ENCODE peak calls at places on chromosome 15, in four cellular contexts. V is HepG2, D is GM12878, Z is H1. M is an unnamed sample.

GRCh38 chr15:63006032-63006878 is 36.3 kb upstream of the TPM1 start:
- DNase-seq in D (no peak), V (no peak), Z (no peak), M (no peak)

GRCh38 chr15:48718646-48719045 is 73.1 kb upstream of the FBN1 start:
- DNase-seq in D (no peak), V (no peak), Z (no peak), M (no peak)

GRCh38 chr15:53197426-53197839 is 407.3 kb upstream of the ONECUT1 start:
- DNase-seq in Z (peak), D (no peak), V (peak), M (peak)

GRCh38 chr15:66955871-66956585 is 109.4 kb upstream of the SMAD3 start:
- DNase-seq in V (no peak), D (no peak), Z (no peak), M (no peak)

GRCh38 chr15:40469776-40470390 is 901 bp upstream of the CHST14 start:
- DNase-seq in D (no peak), V (no peak), Z (no peak), M (no peak)

GRCh38 chr15:68158046-68158628 is 47.0 kb downstream of the CALML4 start:
- DNase-seq in D (no peak), V (peak), Z (no peak), M (no peak)

GRCh38 chr15:43277231-43277823 is 10.6 kb upstream of the TGM5 start:
- DNase-seq in V (no peak), Z (no peak), D (no peak), M (no peak)

GRCh38 chr15:25664761-25665160 is 198.4 kb downstream of the ATP10A start:
- DNase-seq in V (no peak), Z (no peak), D (no peak), M (no peak)

GRCh38 chr15:80242132-80242769 is 9.8 kb downstream of the CTXND1 start:
- DNase-seq in Z (peak), V (peak), D (no peak), M (peak)
- TF ChIP-seq SUZ12 in Z (no peak), V (no peak), D (no peak), M (no peak)

GRCh38 chr15:64732156-64732860 is 43.1 kb downstream of the RBPMS2 start:
- DNase-seq in V (peak), D (peak), Z (no peak), M (no peak)
- TF ChIP-seq YY1 in V (no peak), D (no peak), Z (no peak), M (no peak)

DNA sequence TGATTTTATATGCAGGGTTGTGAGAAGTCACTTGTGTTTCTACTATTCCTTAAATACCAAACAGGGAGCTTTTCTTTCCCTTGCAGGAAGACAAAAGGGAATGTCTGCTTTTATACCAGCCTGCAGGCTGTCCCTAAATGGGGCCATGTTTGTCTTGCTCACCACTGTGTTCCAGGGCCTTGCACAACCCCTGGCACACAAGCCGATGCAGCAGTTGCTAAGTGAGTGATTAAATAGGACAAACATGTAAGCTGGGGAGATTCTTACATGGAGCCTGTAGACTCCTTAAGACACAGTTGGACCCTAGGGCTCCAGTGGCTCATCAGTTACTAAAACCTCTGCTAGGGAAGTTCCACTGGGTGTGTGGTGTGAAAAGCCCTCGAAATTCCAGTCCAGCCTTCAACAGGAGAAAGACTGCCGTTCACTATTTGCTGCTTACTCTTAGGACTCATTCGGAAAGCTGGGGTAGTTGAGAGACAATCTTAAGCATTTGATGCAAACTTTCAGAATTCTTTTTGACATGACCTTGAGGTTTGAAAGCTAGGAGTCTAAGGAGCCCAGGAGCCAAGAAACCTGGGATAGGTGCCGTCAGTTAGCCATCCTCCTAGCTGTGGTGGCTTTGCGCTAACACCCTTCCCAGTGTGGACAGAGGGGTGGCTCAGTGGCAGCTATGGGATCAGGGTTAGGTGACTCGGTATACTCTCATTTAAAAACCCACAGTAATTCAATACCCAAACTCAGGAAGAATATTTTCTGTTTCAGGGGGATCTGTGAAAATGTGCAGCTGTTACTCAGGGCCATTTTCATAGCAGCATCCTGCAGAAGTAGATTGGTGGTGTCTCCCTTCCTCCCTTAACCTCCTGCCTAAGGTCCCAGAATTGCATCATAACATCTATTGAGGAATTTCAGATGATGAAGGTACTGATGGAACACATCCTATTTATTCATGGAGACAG is 39.1 kb downstream of the SYNM start:
- DNase-seq in V (peak), D (no peak), Z (no peak), M (no peak)
- TF ChIP-seq SUZ12 in V (no peak), D (no peak), Z (no peak), M (no peak)

GRCh38 chr15:69608661-69609060 is 156.0 kb downstream of the RPLP1 start:
- DNase-seq in V (no peak), Z (no peak), D (no peak), M (no peak)
- TF ChIP-seq YY1 in V (no peak), Z (no peak), D (no peak), M (no peak)

DNA sequence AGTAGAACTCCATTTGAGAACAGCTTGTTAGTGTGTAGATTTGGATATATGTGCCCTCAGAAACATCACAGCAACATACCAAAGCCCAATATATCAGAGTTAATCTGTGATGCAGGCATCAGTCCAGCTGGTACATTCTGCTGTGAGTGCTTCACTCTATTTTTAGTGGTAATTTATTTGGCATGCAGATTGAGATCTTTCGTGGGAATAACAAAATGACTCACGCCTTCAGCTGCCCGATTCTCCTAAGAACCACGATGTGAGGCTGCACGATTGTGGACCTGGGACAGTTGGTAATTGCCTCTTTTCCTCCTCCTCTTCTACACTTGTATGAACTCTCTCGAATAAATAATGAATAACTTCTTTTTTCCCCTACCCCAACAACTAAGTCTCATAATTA is 730.8 kb downstream of the SQOR start:
- DNase-seq in V (no peak), D (no peak), Z (no peak), M (no peak)
- TF ChIP-seq SUZ12 in V (no peak), D (no peak), Z (no peak), M (no peak)

GRCh38 chr15:73571346-73571745 is 61.8 kb downstream of the NPTN start:
- DNase-seq in D (no peak), V (peak), Z (no peak), M (no peak)
- TF ChIP-seq YY1 in D (no peak), V (no peak), Z (no peak), M (no peak)

DNA sequence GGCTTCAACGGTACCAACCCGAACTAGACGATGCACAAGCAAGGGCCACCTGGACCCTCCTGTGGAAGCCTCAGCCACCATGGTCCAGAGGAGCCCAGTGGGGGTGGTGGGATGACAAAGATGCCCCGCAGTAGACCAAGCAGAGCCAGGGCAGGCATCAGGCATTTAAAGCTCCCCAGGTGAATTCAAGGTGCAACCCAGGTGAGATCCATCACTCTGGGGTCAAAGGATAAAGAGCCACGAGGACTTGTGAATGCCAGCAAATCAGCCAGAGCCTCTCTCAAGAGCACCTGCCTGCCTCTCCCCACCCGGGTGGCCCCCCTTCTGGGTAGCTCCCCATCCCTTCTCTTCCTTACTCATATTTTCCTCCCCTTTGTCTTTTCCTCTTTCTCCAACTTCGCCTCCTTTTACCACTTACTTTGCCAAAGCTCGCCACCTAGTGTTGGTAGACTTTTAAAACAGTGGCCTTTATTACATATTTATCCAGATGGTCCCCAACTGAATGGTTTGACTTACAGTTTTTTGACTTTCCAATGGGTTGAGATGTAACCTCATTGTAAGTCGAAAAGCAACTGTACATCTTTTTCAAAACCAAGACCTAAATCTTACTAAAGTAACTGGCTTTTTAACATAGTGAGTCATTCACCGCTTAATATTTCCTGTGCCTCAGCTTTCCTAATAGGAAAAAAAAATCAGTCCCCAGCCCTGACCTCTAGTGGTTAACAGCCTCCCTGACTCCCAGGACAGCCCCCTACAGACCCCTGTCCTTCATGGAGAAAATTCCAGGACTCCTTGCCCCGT is 18.8 kb downstream of the PLA2G4F start:
- DNase-seq in V (peak), D (no peak), Z (no peak), M (no peak)
- TF ChIP-seq SUZ12 in V (no peak), D (no peak), Z (no peak), M (no peak)

DNA sequence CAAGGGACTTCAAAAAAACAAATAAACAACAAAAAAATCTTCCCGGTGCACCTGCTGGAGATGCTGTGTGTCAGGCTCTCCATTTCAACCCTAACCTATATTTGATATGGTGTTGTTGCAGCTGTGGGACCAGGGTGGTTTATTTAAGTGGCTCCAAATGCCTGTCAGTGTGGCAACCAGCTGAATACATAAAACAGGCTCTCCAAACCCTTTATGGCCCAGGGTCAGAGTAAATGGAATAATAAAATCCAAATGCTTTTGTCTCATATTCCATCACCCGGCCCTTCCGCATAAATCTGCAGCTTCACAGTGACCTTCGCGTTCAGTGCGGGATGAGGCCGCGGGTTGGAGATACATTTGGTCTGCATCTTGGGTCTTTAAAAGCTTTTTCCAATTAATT is 382.1 kb upstream of the NR2F2 start:
- DNase-seq in V (no peak), D (no peak), Z (no peak), M (no peak)
- TF ChIP-seq YY1 in V (no peak), D (no peak), Z (no peak), M (no peak)

M was measured in NT2/D1.